ENCODE peak calls at places on chromosomes 1 and 21, in eight cellular contexts. M is WTC11, L is fibroblast of the aortic adventitia, E is NB4, C is endothelial cell of umbilical vein, U is Calu3, R is GM13976, P is right lobe of liver. W is an unnamed sample.

GRCh38 chr21:33232640-33233039 is 2.9 kb downstream of the IFNAR2 start:
- DNase-seq in C (peak; percentile 61), R (no peak), M (no peak), L (no peak), U (no peak), E (peak; percentile 18), P (no peak), W (no peak)

GRCh38 chr21:42377211-42377950 is 11.0 kb upstream of the TFF1 start:
- DNase-seq in P (no peak), E (no peak), M (no peak), C (no peak), L (no peak), U (no peak), R (no peak), W (no peak)

GRCh38 chr1:117182271-117182670 is 28.5 kb downstream of the VTCN1 start:
- DNase-seq in P (no peak), U (no peak), M (no peak), L (no peak), C (no peak), R (no peak), E (no peak), W (no peak)

GRCh38 chr1:109116286-109116685 is 2.4 kb downstream of the ELAPOR1 start:
- DNase-seq in P (no peak), E (no peak), L (no peak), M (no peak), C (no peak), R (no peak), U (no peak), W (no peak)

GRCh38 chr1:205977348-205978014 is 25.7 kb downstream of the RAB7B start:
- DNase-seq in R (peak; percentile 83), P (peak; percentile 77), C (peak; percentile 68), U (peak; percentile 91), M (peak; percentile 82), L (peak; percentile 93), E (peak; percentile 83), W (peak; percentile 65)

GRCh38 chr1:207346562-207346912 is 25.1 kb downstream of the CD55 start:
- DNase-seq in C (no peak), U (no peak), M (no peak), P (no peak), E (no peak), L (no peak), R (no peak), W (no peak)

GRCh38 chr1:63917571-63918394 is 144.0 kb downstream of the ROR1 start:
- DNase-seq in L (no peak), R (no peak), M (peak; percentile 78), C (no peak), E (peak; percentile 19), U (peak; percentile 80), P (no peak), W (no peak)

GRCh38 chr21:33478858-33479678 is 706 bp downstream of the TMEM50B start:
- DNase-seq in L (peak; percentile 22), P (peak; percentile 51), M (peak; percentile 69), U (peak; percentile 23), C (peak; percentile 48), R (peak; percentile 76), E (peak; percentile 62), W (peak; percentile 22)

GRCh38 chr1:101371259-101371658 is 134.4 kb downstream of the S1PR1 start:
- DNase-seq in E (no peak), M (no peak), U (no peak), R (peak; percentile 66), L (peak; percentile 38), P (no peak), C (peak; percentile 74), W (no peak)

GRCh38 chr1:234691567-234691966 is 81.6 kb upstream of the IRF2BP2 start:
- DNase-seq in L (peak; percentile 57), M (no peak), P (no peak), E (no peak), C (peak; percentile 12), R (no peak), U (no peak), W (no peak)

GRCh38 chr1:54314691-54315455 is 91.3 kb downstream of the SSBP3 start:
- DNase-seq in U (no peak), M (no peak), P (no peak), R (no peak), E (no peak), L (no peak), C (no peak), W (no peak)

GRCh38 chr21:46552274-46552673 is 52.6 kb downstream of the S100B start:
- DNase-seq in L (no peak), C (peak; percentile 59), U (no peak), R (no peak), M (no peak), E (peak; percentile 50), P (no peak), W (no peak)

GRCh38 chr1:77504986-77505385 is 177.5 kb downstream of the ZZZ3 start:
- DNase-seq in C (peak; percentile 97), R (no peak), L (no peak), P (no peak), U (no peak), E (peak; percentile 47), M (no peak), W (no peak)

GRCh38 chr1:17494114-17494729 is 45.3 kb upstream of the ARHGEF10L start:
- DNase-seq in R (peak; percentile 82), P (peak; percentile 74), E (peak; percentile 74), C (peak; percentile 42), M (peak; percentile 91), U (peak; percentile 84), L (peak; percentile 73), W (peak; percentile 49)

GRCh38 chr1:179262183-179262582 is 31.4 kb upstream of the SOAT1 start:
- DNase-seq in M (no peak), U (no peak), P (no peak), R (no peak), C (no peak), L (no peak), E (no peak), W (no peak)

GRCh38 chr1:168686666-168687065 is 42.3 kb downstream of the DPT start:
- DNase-seq in U (peak; percentile 64), R (no peak), L (no peak), P (no peak), C (no peak), E (no peak), M (no peak), W (no peak)

GRCh38 chr1:3368711-3369436 is 85.6 kb upstream of the ARHGEF16 start:
- DNase-seq in L (peak; percentile 34), E (no peak), R (no peak), U (no peak), C (no peak), M (no peak), P (no peak), W (no peak)

GRCh38 chr1:145942891-145943290 is 14.9 kb downstream of the LIX1L start:
- DNase-seq in E (no peak), M (no peak), U (no peak), L (no peak), P (no peak), R (no peak), C (no peak), W (no peak)

DNA sequence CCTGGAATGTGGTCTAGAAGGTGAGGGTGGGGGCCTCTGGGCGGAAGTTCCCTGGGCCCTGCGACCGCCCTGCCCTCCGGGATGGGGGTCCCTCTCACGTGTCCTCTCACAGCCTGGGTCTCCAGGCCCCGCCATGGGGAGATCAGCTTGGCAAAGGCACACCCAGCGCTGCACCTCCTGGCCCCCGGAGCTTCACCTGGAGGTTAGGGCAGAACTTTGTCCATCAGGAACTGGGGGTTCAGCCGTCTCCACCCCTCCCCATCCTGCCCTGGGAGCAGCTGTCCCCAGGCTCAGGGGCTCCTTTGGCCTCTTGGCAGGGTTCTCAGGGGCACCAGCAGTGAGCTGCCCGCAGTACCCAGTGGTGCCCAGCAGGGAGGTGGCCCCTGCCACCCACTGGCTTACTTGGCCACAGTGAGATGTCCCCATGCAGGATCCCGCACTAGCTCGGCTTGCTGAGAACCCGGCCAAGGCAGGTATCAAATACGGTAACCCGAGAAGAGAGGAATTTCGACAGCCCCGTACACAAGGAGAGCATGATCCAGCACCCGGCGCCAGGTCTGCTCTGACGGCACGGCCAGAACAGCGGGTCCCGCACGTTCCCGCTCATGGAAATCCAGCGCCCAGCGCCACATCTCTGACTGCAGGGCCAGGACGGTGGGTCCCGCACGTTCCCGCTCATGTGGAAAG is 36.7 kb downstream of the RRP1 start:
- DNase-seq in R (no peak), M (peak; percentile 54), C (no peak), L (no peak), U (no peak), E (no peak), P (no peak), W (no peak)
- TF ChIP-seq CTCF in R (no peak), M (no peak), C (peak; percentile 22), L (peak; percentile 23), U (no peak), E (no peak), P (no peak), W (no peak)

GRCh38 chr1:24952413-24952841 is 22.4 kb upstream of the RUNX3 start:
- DNase-seq in U (no peak), R (no peak), C (no peak), L (no peak), E (peak; percentile 51), M (no peak), P (no peak), W (no peak)
- TF ChIP-seq CTCF in U (no peak), R (peak; percentile 9), C (no peak), L (no peak), E (no peak), M (no peak), P (no peak), W (no peak)

GRCh38 chr21:15514073-15514946 is 215.5 kb upstream of the USP25 start:
- DNase-seq in U (no peak), P (no peak), C (no peak), E (no peak), M (no peak), R (peak; percentile 52), L (no peak), W (peak; percentile 15)
- TF ChIP-seq CTCF in U (no peak), P (no peak), C (no peak), E (no peak), M (no peak), R (no peak), L (no peak), W (no peak)

GRCh38 chr1:212669102-212669501 is 30.5 kb downstream of the BATF3 start:
- DNase-seq in L (no peak), U (no peak), P (no peak), C (peak; percentile 49), M (no peak), E (peak; percentile 71), R (no peak), W (no peak)
- TF ChIP-seq CTCF in L (peak; percentile 8), U (no peak), P (no peak), C (peak; percentile 26), M (peak; percentile 36), E (peak; percentile 35), R (peak; percentile 8), W (no peak)

DNA sequence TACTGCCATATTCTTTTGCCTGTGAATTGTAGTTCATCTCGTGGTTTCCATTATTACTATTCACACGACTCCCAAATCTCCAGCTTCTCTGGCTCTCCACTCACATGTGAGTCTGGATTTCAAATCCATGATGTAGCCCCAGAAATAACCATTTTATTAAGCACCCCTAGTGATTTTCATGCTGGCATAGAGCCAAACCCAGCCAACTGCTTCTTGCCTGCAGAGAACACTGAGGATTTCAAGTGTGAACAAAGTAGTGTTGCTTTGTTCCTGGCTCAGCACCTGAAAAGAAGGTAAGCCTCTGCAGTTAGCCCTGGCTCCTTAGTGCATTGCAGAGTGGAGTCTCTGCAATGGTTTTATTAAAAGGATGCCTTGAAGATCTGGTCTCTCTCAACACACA is 25.9 kb downstream of the UTP25 start:
- DNase-seq in U (no peak), E (no peak), M (no peak), P (no peak), R (no peak), C (no peak), L (no peak), W (no peak)
- TF ChIP-seq CTCF in U (no peak), E (no peak), M (no peak), P (no peak), R (no peak), C (no peak), L (no peak), W (no peak)

W was measured in activated B cell treated with CpG ODN at 0.5 μM for 24 hours.